ENCODE peak calls at places on chromosome 6, in eight cellular contexts. D, F, W, M, X, J, S and O are unnamed samples.

GRCh38 chr6:78947962-78948361 is 80.6 kb downstream of the IRAK1BP1 start:
- DNase-seq in D (peak), F (no peak), W (peak), M (no peak), X (no peak), J (no peak), S (no peak), O (peak)

GRCh38 chr6:156533860-156534580 is 243.2 kb upstream of the ARID1B start:
- DNase-seq in D (no peak), F (no peak), W (no peak), M (no peak), X (no peak), J (no peak), S (no peak), O (no peak)

GRCh38 chr6:90343581-90343980 is 46.9 kb upstream of the BACH2 start:
- DNase-seq in D (peak), F (no peak), W (peak), M (no peak), X (no peak), J (no peak), S (no peak), O (peak)

GRCh38 chr6:134607411-134607810 is 289.5 kb upstream of the SGK1 start:
- DNase-seq in D (no peak), F (no peak), W (no peak), M (no peak), X (no peak), J (no peak), S (no peak), O (no peak)

GRCh38 chr6:121531658-121532167 is 96.3 kb downstream of the GJA1 start:
- DNase-seq in D (no peak), F (no peak), W (peak), M (no peak), X (no peak), J (no peak), S (no peak), O (no peak)

GRCh38 chr6:83539678-83540077 is 27.3 kb downstream of the PRSS35 start:
- DNase-seq in D (no peak), F (no peak), W (no peak), M (no peak), X (no peak), J (no peak), S (no peak), O (no peak)

GRCh38 chr6:165685302-165685701 is 22.3 kb upstream of the PDE10A start:
- DNase-seq in D (no peak), F (no peak), W (no peak), M (no peak), X (no peak), J (no peak), S (no peak), O (no peak)

GRCh38 chr6:43714311-43715055 is 26.9 kb upstream of the MRPS18A start:
- DNase-seq in D (peak), F (peak), W (no peak), M (no peak), X (no peak), J (peak), S (no peak), O (peak)

GRCh38 chr6:143877584-143878271 is 13.5 kb downstream of the ZC2HC1B start:
- DNase-seq in D (no peak), F (no peak), W (peak), M (no peak), X (no peak), J (no peak), S (no peak), O (no peak)

GRCh38 chr6:30614843-30615218 is 2.2 kb downstream of the PPP1R10 start:
- DNase-seq in D (peak), F (peak), W (peak), M (no peak), X (peak), J (peak), S (peak), O (peak)

GRCh38 chr6:42781811-42782688 is at the start of gene BICRAL:
- DNase-seq in D (peak), F (peak), W (peak), M (peak), X (peak), J (peak), S (peak), O (peak)

GRCh38 chr6:50936277-50936681 is 117.6 kb downstream of the TFAP2B start:
- DNase-seq in D (no peak), F (no peak), W (no peak), M (no peak), X (no peak), J (no peak), S (no peak), O (no peak)

GRCh38 chr6:163341671-163342070 is 72.8 kb upstream of the QKI start:
- DNase-seq in D (no peak), F (no peak), W (peak), M (no peak), X (no peak), J (no peak), S (no peak), O (no peak)

GRCh38 chr6:161215876-161216615 is 57.8 kb downstream of the AGPAT4 start:
- DNase-seq in D (peak), F (no peak), W (no peak), M (no peak), X (no peak), J (no peak), S (no peak), O (peak)

GRCh38 chr6:44237813-44238433 is 9.0 kb upstream of the HSP90AB1 start:
- DNase-seq in D (peak), F (peak), W (no peak), M (peak), X (peak), J (peak), S (peak), O (peak)

GRCh38 chr6:109526905-109527628 is 44.0 kb upstream of the ZBTB24 start:
- DNase-seq in D (peak), F (no peak), W (peak), M (no peak), X (peak), J (no peak), S (peak), O (peak)

GRCh38 chr6:43389713-43390265 is 20.3 kb upstream of the ZNF318 start:
- DNase-seq in D (no peak), F (no peak), W (no peak), M (no peak), X (no peak), J (no peak), S (no peak), O (no peak)

GRCh38 chr6:108732101-108732870 is 115.9 kb upstream of the ARMC2 start:
- DNase-seq in D (peak), F (no peak), W (peak), M (no peak), X (no peak), J (no peak), S (peak), O (no peak)

GRCh38 chr6:118197539-118197938 is 290.5 kb downstream of the SLC35F1 start:
- DNase-seq in D (no peak), F (no peak), W (no peak), M (no peak), X (no peak), J (no peak), S (no peak), O (no peak)

DNA sequence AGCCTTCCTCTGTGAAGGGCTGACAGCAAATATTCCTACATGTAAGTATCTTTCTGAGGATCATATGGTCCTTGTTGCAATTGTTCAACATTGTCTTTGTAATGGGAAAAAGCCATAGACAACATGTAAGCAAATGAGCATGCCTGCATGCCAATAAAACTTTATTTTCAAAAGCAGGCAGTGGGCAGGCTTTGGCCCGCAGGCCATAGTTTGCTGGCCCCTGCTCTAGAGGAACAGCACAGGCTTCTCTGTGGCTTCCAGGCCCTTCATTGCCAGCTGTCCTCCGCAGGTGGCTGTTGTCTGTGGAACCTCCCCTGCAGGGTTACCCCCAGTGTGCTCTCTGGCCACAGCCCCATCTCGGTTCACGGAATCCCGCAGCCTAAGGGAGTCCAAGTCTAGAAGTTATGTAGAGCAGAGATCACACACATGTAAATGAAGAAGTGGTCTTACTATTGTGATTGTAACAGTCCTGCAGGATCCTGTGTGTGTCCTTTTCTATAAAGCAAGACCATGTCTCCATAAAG is 9.8 kb downstream of the UNC93A start:
- DNase-seq in D (no peak), F (no peak), W (no peak), M (no peak), X (no peak), J (no peak), S (no peak), O (no peak)
- H3K4me3 ChIP-seq in D (no peak), F (no peak), W (no peak), M (no peak), X (no peak), J (no peak), S (no peak), O (no peak)

GRCh38 chr6:19024737-19025136 is 637.6 kb downstream of the RNF144B start:
- DNase-seq in D (peak), F (no peak), W (peak), M (no peak), X (peak), J (no peak), S (no peak), O (peak)
- TF ChIP-seq CTCF in D (peak), F (peak), W (peak), M (peak), X (peak), J (peak), S (peak), O (peak)

DNA sequence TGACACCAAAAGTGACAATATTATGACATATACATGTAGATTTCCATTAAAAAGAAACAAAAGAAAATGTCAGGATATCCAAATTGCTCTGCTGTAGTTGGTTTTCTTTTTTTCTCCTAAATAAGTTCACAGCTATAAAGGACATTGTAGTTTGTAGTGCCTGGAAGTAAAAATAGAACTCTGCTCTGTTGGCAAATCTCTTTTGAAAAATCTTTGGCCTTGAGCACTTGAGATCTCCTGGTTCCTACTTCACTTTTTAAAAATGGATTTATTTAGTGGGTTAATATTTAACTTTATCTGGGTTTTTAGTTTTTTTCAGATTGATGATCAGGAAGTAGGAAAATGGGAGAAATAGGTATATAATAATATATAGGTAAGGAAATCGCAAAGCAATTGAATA is 52.9 kb downstream of the AFDN start:
- DNase-seq in D (no peak), F (no peak), W (no peak), M (no peak), X (no peak), J (no peak), S (no peak), O (no peak)
- H3K4me3 ChIP-seq in D (no peak), F (no peak), W (no peak), M (no peak), X (no peak), J (no peak), S (no peak), O (no peak)

GRCh38 chr6:68873236-68873635 is 238.2 kb downstream of the ADGRB3 start:
- DNase-seq in D (no peak), F (no peak), W (no peak), M (no peak), X (no peak), J (no peak), S (no peak), O (no peak)

GRCh38 chr6:68874747-68875146 is 239.7 kb downstream of the ADGRB3 start:
- DNase-seq in D (no peak), F (no peak), W (no peak), M (no peak), X (no peak), J (no peak), S (no peak), O (no peak)

GRCh38 chr6:68875403-68875802 is 240.3 kb downstream of the ADGRB3 start:
- DNase-seq in D (no peak), F (no peak), W (no peak), M (no peak), X (no peak), J (no peak), S (no peak), O (no peak)

GRCh38 chr6:68880050-68880449 is 245.0 kb downstream of the ADGRB3 start:
- DNase-seq in D (no peak), F (no peak), W (no peak), M (no peak), X (no peak), J (no peak), S (no peak), O (no peak)

GRCh38 chr6:68876792-68877493 is 241.9 kb downstream of the ADGRB3 start:
- DNase-seq in D (peak), F (no peak), W (peak), M (no peak), X (no peak), J (no peak), S (no peak), O (peak)
- TF ChIP-seq CTCF in D (peak), F (no peak), W (no peak), M (no peak), X (no peak), J (peak), S (no peak), O (peak)

GRCh38 chr6:25014375-25014774 is 78.6 kb upstream of the RIPOR2 start:
- DNase-seq in D (no peak), F (no peak), W (no peak), M (no peak), X (no peak), J (no peak), S (no peak), O (no peak)

GRCh38 chr6:25012657-25013056 is 76.9 kb upstream of the RIPOR2 start:
- DNase-seq in D (peak), F (no peak), W (peak), M (no peak), X (no peak), J (no peak), S (no peak), O (peak)

GRCh38 chr6:25016311-25016710 is 80.6 kb upstream of the RIPOR2 start:
- DNase-seq in D (peak), F (no peak), W (no peak), M (no peak), X (no peak), J (no peak), S (no peak), O (peak)

GRCh38 chr6:25013249-25013648 is 77.5 kb upstream of the RIPOR2 start:
- DNase-seq in D (no peak), F (no peak), W (no peak), M (no peak), X (no peak), J (no peak), S (no peak), O (no peak)

GRCh38 chr6:25014806-25015560 is 79.2 kb upstream of the RIPOR2 start:
- DNase-seq in D (peak), F (peak), W (no peak), M (no peak), X (no peak), J (no peak), S (no peak), O (peak)
- H3K4me3 ChIP-seq in D (no peak), F (no peak), W (no peak), M (no peak), X (no peak), J (no peak), S (no peak), O (no peak)

DNA sequence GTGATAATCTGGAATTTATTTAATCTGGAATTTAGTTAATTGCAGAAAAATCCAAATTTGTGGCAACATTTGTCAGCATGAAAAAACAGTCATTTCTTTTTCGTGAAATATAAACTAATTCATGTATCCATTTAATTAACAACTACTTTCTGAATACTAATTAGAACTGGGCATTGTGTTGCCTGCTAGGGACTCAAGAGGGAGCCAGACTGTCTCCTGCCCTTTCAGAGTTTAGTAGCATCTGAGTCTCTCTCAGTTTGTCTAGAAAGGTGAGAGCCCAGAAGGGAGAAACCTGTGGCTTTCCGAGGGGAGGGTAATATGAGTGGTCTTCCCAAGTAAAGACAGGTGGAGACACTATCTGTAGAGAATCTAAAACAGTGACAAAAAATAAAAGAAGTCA is 210.9 kb upstream of the HDDC2 start:
- DNase-seq in D (no peak), F (no peak), W (peak), M (no peak), X (no peak), J (no peak), S (no peak), O (no peak)
- TF ChIP-seq CTCF in D (peak), F (no peak), W (peak), M (no peak), X (no peak), J (no peak), S (no peak), O (peak)

DNA sequence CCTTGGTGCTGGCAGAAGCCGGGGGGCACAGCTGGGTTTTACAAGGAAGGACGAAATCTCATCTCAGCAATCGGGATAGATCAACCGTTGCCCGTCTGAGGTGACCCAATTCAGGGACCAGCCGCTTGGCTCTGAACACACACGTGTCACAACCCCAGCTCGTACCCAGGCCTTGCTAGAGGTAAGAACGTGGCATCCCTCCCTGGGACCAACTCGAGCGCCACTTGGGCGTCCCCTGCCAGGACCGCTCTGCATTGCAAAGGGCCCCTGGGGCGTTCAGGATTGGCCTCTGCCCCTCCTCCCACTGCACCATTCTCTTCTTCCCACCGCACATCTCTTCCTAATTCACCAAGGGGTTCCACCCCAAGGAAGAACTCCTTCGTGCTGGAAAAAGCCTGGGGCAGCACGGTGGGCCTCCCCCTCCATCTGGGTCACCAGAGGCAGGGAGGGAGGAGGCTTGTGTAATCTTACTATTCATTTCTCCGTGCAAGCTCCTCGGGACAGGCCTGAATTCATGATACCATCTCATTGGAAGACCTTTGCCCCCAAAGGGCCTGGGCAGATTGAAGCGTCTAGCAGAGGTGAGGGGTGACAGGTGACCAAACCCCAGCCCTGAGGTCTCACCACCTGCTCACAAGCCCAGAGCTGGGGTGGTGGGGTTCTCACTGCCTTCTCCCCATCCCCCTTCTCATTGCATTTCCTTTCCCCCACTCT is 136.8 kb downstream of the LY86 start:
- DNase-seq in D (no peak), F (no peak), W (no peak), M (no peak), X (no peak), J (no peak), S (no peak), O (no peak)
- H3K4me3 ChIP-seq in D (no peak), F (peak), W (peak), M (peak), X (no peak), J (peak), S (peak), O (peak)

GRCh38 chr6:28598757-28599686 is 73.3 kb downstream of the GPX5 start:
- DNase-seq in D (no peak), F (no peak), W (no peak), M (no peak), X (no peak), J (no peak), S (no peak), O (no peak)

GRCh38 chr6:28600188-28600587 is 74.5 kb downstream of the GPX5 start:
- DNase-seq in D (no peak), F (no peak), W (no peak), M (no peak), X (no peak), J (no peak), S (no peak), O (no peak)

GRCh38 chr6:28597924-28598323 is 72.2 kb downstream of the GPX5 start:
- DNase-seq in D (peak), F (no peak), W (no peak), M (no peak), X (no peak), J (no peak), S (no peak), O (no peak)

DNA sequence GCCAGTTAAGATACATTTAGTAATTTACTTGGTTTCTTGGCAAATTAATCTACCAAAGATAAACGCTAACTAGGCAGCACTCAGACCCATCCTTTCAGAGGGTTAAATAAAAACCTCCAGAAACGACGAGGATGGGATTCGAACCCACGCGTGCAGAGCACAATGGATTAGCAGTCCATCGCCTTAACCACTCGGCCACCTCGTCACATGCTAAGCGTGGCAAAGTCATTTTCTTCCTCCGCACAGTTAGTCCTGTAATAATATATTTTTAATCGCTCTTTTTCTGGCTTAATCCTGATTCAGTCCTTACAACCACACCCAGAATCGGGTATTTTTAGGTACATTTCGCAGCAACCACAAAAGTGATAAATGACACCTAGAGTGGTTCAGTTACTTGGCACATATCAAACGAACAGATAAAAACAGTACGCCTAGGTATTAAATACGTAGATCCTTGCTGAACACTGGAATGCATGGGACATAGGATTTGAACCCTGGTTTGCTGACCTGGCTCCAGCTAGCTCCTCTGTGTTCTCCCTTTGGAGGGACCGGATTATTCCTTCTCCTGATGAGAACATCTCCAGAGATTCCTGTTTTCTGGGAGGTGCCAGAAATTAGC is 71.6 kb downstream of the GPX5 start:
- DNase-seq in D (peak), F (no peak), W (peak), M (no peak), X (no peak), J (no peak), S (no peak), O (peak)
- TF ChIP-seq CTCF in D (no peak), F (no peak), W (no peak), M (no peak), X (no peak), J (no peak), S (no peak), O (no peak)